ENCODE peak calls at places on chromosomes 5 and 9, in seven cellular contexts. One of them, this sample, is unnamed.

GRCh38 chr9:108515856-108516255 is 339.9 kb downstream of the ACTL7B start:
- DNase-seq in frontal cortex: no peak
- DNase-seq in mesendoderm: peak
- DNase-seq in GM18507: no peak
- DNase-seq in GM12865: no peak
- DNase-seq in iris pigment epithelial cell: no peak
- DNase-seq in effector memory CD4-positive, alpha-beta T cell: no peak
- DNase-seq in this sample: no peak

GRCh38 chr9:70639853-70640814 is 225.7 kb upstream of the KLF9 start:
- DNase-seq in iris pigment epithelial cell: peak
- DNase-seq in GM18507: no peak
- DNase-seq in GM12865: peak
- DNase-seq in frontal cortex: no peak
- DNase-seq in mesendoderm: peak
- DNase-seq in effector memory CD4-positive, alpha-beta T cell: no peak
- DNase-seq in this sample: no peak

GRCh38 chr5:17817946-17818345 is 183.7 kb downstream of the TAF11L14 start:
- DNase-seq in GM12865: no peak
- DNase-seq in iris pigment epithelial cell: peak
- DNase-seq in effector memory CD4-positive, alpha-beta T cell: no peak
- DNase-seq in frontal cortex: no peak
- DNase-seq in mesendoderm: no peak
- DNase-seq in GM18507: no peak
- DNase-seq in this sample: no peak

GRCh38 chr9:99491408-99492259 is 269.6 kb downstream of the SEC61B start:
- DNase-seq in GM12865: peak
- DNase-seq in effector memory CD4-positive, alpha-beta T cell: no peak
- DNase-seq in iris pigment epithelial cell: peak
- DNase-seq in frontal cortex: no peak
- DNase-seq in GM18507: no peak
- DNase-seq in mesendoderm: no peak
- DNase-seq in this sample: no peak

GRCh38 chr5:61866930-61867329 is 439.1 kb upstream of the KIF2A start:
- DNase-seq in GM12865: peak
- DNase-seq in iris pigment epithelial cell: peak
- DNase-seq in frontal cortex: no peak
- DNase-seq in GM18507: no peak
- DNase-seq in effector memory CD4-positive, alpha-beta T cell: no peak
- DNase-seq in mesendoderm: no peak
- DNase-seq in this sample: no peak

GRCh38 chr9:124721109-124721850 is 49.8 kb downstream of the NR6A1 start:
- DNase-seq in iris pigment epithelial cell: peak
- DNase-seq in GM12865: no peak
- DNase-seq in effector memory CD4-positive, alpha-beta T cell: no peak
- DNase-seq in frontal cortex: no peak
- DNase-seq in GM18507: no peak
- DNase-seq in mesendoderm: peak
- DNase-seq in this sample: no peak

GRCh38 chr9:116815828-116816227 is 128.7 kb downstream of the TRIM32 start:
- DNase-seq in frontal cortex: no peak
- DNase-seq in mesendoderm: no peak
- DNase-seq in effector memory CD4-positive, alpha-beta T cell: no peak
- DNase-seq in GM12865: no peak
- DNase-seq in GM18507: no peak
- DNase-seq in iris pigment epithelial cell: no peak
- DNase-seq in this sample: no peak

GRCh38 chr5:173454381-173454763 is 126.2 kb upstream of the STC2 start:
- DNase-seq in mesendoderm: peak
- DNase-seq in GM12865: peak
- DNase-seq in iris pigment epithelial cell: peak
- DNase-seq in GM18507: no peak
- DNase-seq in effector memory CD4-positive, alpha-beta T cell: no peak
- DNase-seq in frontal cortex: no peak
- DNase-seq in this sample: no peak

GRCh38 chr9:105299190-105299854 is 54.9 kb downstream of the SLC44A1 start:
- DNase-seq in frontal cortex: no peak
- DNase-seq in mesendoderm: peak
- DNase-seq in GM18507: no peak
- DNase-seq in effector memory CD4-positive, alpha-beta T cell: no peak
- DNase-seq in iris pigment epithelial cell: peak
- DNase-seq in GM12865: no peak
- DNase-seq in this sample: peak

This sample was measured in right atrium auricular region.